ENCODE peak calls at places on chromosomes 5 and 9, in nine cellular contexts. One of them, this sample, is unnamed.

GRCh38 chr5:66565878-66566277 is 30.3 kb upstream of the MAST4 start:
- DNase-seq in GM23338: peak
- DNase-seq in gastrocnemius medialis: no peak
- DNase-seq in epithelial cell of esophagus: peak
- DNase-seq in adipocyte: no peak
- DNase-seq in RWPE2: no peak
- DNase-seq in fibroblast of mammary gland: no peak
- DNase-seq in AG09309: no peak
- DNase-seq in GM12865: no peak
- DNase-seq in this sample: no peak

GRCh38 chr9:38018964-38019602 is 49.9 kb downstream of the SHB start:
- DNase-seq in GM23338: no peak
- DNase-seq in gastrocnemius medialis: no peak
- DNase-seq in epithelial cell of esophagus: peak
- DNase-seq in adipocyte: peak
- DNase-seq in RWPE2: no peak
- DNase-seq in fibroblast of mammary gland: peak
- DNase-seq in AG09309: no peak
- DNase-seq in GM12865: no peak
- DNase-seq in this sample: no peak

GRCh38 chr9:37801287-37801850 is 772 bp downstream of the DCAF10 start:
- DNase-seq in GM23338: peak
- DNase-seq in gastrocnemius medialis: no peak
- DNase-seq in epithelial cell of esophagus: peak
- DNase-seq in adipocyte: peak
- DNase-seq in RWPE2: no peak
- DNase-seq in fibroblast of mammary gland: peak
- DNase-seq in AG09309: no peak
- DNase-seq in GM12865: peak
- DNase-seq in this sample: no peak

GRCh38 chr5:34591723-34592122 is 64.4 kb upstream of the RAI14 start:
- DNase-seq in GM23338: no peak
- DNase-seq in gastrocnemius medialis: no peak
- DNase-seq in epithelial cell of esophagus: no peak
- DNase-seq in adipocyte: no peak
- DNase-seq in RWPE2: no peak
- DNase-seq in fibroblast of mammary gland: no peak
- DNase-seq in AG09309: no peak
- DNase-seq in GM12865: no peak
- DNase-seq in this sample: no peak

GRCh38 chr9:114196924-114197570 is 41.7 kb downstream of the COL27A1 start:
- DNase-seq in GM23338: no peak
- DNase-seq in gastrocnemius medialis: no peak
- DNase-seq in epithelial cell of esophagus: no peak
- DNase-seq in adipocyte: no peak
- DNase-seq in RWPE2: no peak
- DNase-seq in fibroblast of mammary gland: no peak
- DNase-seq in AG09309: no peak
- DNase-seq in GM12865: no peak
- DNase-seq in this sample: no peak

GRCh38 chr9:133713211-133713959 is 24.8 kb downstream of the SARDH start:
- DNase-seq in GM23338: no peak
- DNase-seq in gastrocnemius medialis: no peak
- DNase-seq in epithelial cell of esophagus: no peak
- DNase-seq in adipocyte: no peak
- DNase-seq in RWPE2: peak
- DNase-seq in fibroblast of mammary gland: no peak
- DNase-seq in AG09309: no peak
- DNase-seq in GM12865: no peak
- DNase-seq in this sample: no peak

GRCh38 chr5:34553544-34553943 is 102.6 kb upstream of the RAI14 start:
- DNase-seq in GM23338: no peak
- DNase-seq in gastrocnemius medialis: no peak
- DNase-seq in epithelial cell of esophagus: no peak
- DNase-seq in adipocyte: no peak
- DNase-seq in RWPE2: no peak
- DNase-seq in fibroblast of mammary gland: no peak
- DNase-seq in AG09309: no peak
- DNase-seq in GM12865: no peak
- DNase-seq in this sample: no peak

GRCh38 chr5:33921005-33921404 is 15.2 kb upstream of the RXFP3 start:
- DNase-seq in GM23338: no peak
- DNase-seq in gastrocnemius medialis: no peak
- DNase-seq in epithelial cell of esophagus: no peak
- DNase-seq in adipocyte: no peak
- DNase-seq in RWPE2: no peak
- DNase-seq in fibroblast of mammary gland: no peak
- DNase-seq in AG09309: no peak
- DNase-seq in GM12865: no peak
- DNase-seq in this sample: no peak

GRCh38 chr9:36450110-36450732 is 50.2 kb upstream of the RNF38 start:
- DNase-seq in GM23338: peak
- DNase-seq in gastrocnemius medialis: no peak
- DNase-seq in epithelial cell of esophagus: peak
- DNase-seq in adipocyte: peak
- DNase-seq in RWPE2: no peak
- DNase-seq in fibroblast of mammary gland: peak
- DNase-seq in AG09309: no peak
- DNase-seq in GM12865: peak
- DNase-seq in this sample: no peak

GRCh38 chr5:177133119-177133844 is at the start of gene NSD1:
- DNase-seq in GM23338: peak
- DNase-seq in gastrocnemius medialis: peak
- DNase-seq in epithelial cell of esophagus: peak
- DNase-seq in adipocyte: peak
- DNase-seq in RWPE2: peak
- DNase-seq in fibroblast of mammary gland: peak
- DNase-seq in AG09309: no peak
- DNase-seq in GM12865: peak
- DNase-seq in this sample: no peak

GRCh38 chr5:127358782-127359181 is 68.2 kb downstream of the MEGF10 start:
- DNase-seq in GM23338: no peak
- DNase-seq in gastrocnemius medialis: no peak
- DNase-seq in epithelial cell of esophagus: no peak
- DNase-seq in adipocyte: peak
- DNase-seq in RWPE2: no peak
- DNase-seq in fibroblast of mammary gland: peak
- DNase-seq in AG09309: peak
- DNase-seq in GM12865: no peak
- DNase-seq in this sample: peak

GRCh38 chr5:128084228-128085167 is 932 bp downstream of the SLC12A2 start:
- DNase-seq in GM23338: peak
- DNase-seq in gastrocnemius medialis: peak
- DNase-seq in epithelial cell of esophagus: peak
- DNase-seq in adipocyte: peak
- DNase-seq in RWPE2: peak
- DNase-seq in fibroblast of mammary gland: peak
- DNase-seq in AG09309: no peak
- DNase-seq in GM12865: peak
- DNase-seq in this sample: no peak

GRCh38 chr5:133607451-133607850 is 4.9 kb downstream of the FSTL4 start:
- DNase-seq in GM23338: no peak
- DNase-seq in gastrocnemius medialis: no peak
- DNase-seq in epithelial cell of esophagus: no peak
- DNase-seq in adipocyte: no peak
- DNase-seq in RWPE2: no peak
- DNase-seq in fibroblast of mammary gland: no peak
- DNase-seq in AG09309: no peak
- DNase-seq in GM12865: no peak
- DNase-seq in this sample: no peak

GRCh38 chr9:134847752-134848432 is 32.7 kb upstream of the FCN2 start:
- DNase-seq in GM23338: no peak
- DNase-seq in gastrocnemius medialis: no peak
- DNase-seq in epithelial cell of esophagus: no peak
- DNase-seq in adipocyte: no peak
- DNase-seq in RWPE2: no peak
- DNase-seq in fibroblast of mammary gland: no peak
- DNase-seq in AG09309: no peak
- DNase-seq in GM12865: no peak
- DNase-seq in this sample: no peak

GRCh38 chr5:142748568-142749249 is 21.5 kb upstream of the ARHGAP26 start:
- DNase-seq in GM23338: peak
- DNase-seq in gastrocnemius medialis: peak
- DNase-seq in epithelial cell of esophagus: peak
- DNase-seq in adipocyte: no peak
- DNase-seq in RWPE2: no peak
- DNase-seq in fibroblast of mammary gland: peak
- DNase-seq in AG09309: no peak
- DNase-seq in GM12865: peak
- DNase-seq in this sample: no peak

GRCh38 chr5:67581203-67581602 is 384.6 kb upstream of the CD180 start:
- DNase-seq in GM23338: no peak
- DNase-seq in gastrocnemius medialis: peak
- DNase-seq in epithelial cell of esophagus: peak
- DNase-seq in adipocyte: no peak
- DNase-seq in RWPE2: no peak
- DNase-seq in fibroblast of mammary gland: peak
- DNase-seq in AG09309: no peak
- DNase-seq in GM12865: no peak
- DNase-seq in this sample: peak

GRCh38 chr9:120931278-120932085 is 4.9 kb upstream of the TRAF1 start:
- DNase-seq in GM23338: no peak
- DNase-seq in gastrocnemius medialis: no peak
- DNase-seq in epithelial cell of esophagus: peak
- DNase-seq in adipocyte: peak
- DNase-seq in RWPE2: no peak
- DNase-seq in fibroblast of mammary gland: peak
- DNase-seq in AG09309: no peak
- DNase-seq in GM12865: peak
- DNase-seq in this sample: peak

GRCh38 chr9:137709411-137710101 is 90.8 kb downstream of the EHMT1 start:
- DNase-seq in GM23338: no peak
- DNase-seq in gastrocnemius medialis: no peak
- DNase-seq in epithelial cell of esophagus: no peak
- DNase-seq in adipocyte: no peak
- DNase-seq in RWPE2: no peak
- DNase-seq in fibroblast of mammary gland: no peak
- DNase-seq in AG09309: no peak
- DNase-seq in GM12865: no peak
- DNase-seq in this sample: no peak

GRCh38 chr5:114223866-114224265 is 138.0 kb upstream of the KCNN2 start:
- DNase-seq in GM23338: peak
- DNase-seq in gastrocnemius medialis: no peak
- DNase-seq in epithelial cell of esophagus: peak
- DNase-seq in adipocyte: no peak
- DNase-seq in RWPE2: no peak
- DNase-seq in fibroblast of mammary gland: peak
- DNase-seq in AG09309: no peak
- DNase-seq in GM12865: peak
- DNase-seq in this sample: no peak

GRCh38 chr5:36998578-36998977 is 122.0 kb downstream of the NIPBL start:
- DNase-seq in GM23338: no peak
- DNase-seq in gastrocnemius medialis: no peak
- DNase-seq in epithelial cell of esophagus: no peak
- DNase-seq in adipocyte: no peak
- DNase-seq in RWPE2: no peak
- DNase-seq in fibroblast of mammary gland: no peak
- DNase-seq in AG09309: no peak
- DNase-seq in GM12865: no peak
- DNase-seq in this sample: no peak

GRCh38 chr9:75148551-75148950 is 60.2 kb downstream of the OSTF1 start:
- DNase-seq in GM23338: no peak
- DNase-seq in gastrocnemius medialis: no peak
- DNase-seq in epithelial cell of esophagus: no peak
- DNase-seq in adipocyte: peak
- DNase-seq in RWPE2: no peak
- DNase-seq in fibroblast of mammary gland: peak
- DNase-seq in AG09309: peak
- DNase-seq in GM12865: peak
- DNase-seq in this sample: peak
- H3K4me3 ChIP-seq in GM23338: no peak
- H3K4me3 ChIP-seq in gastrocnemius medialis: no peak
- H3K4me3 ChIP-seq in epithelial cell of esophagus: no peak
- H3K4me3 ChIP-seq in adipocyte: no peak
- H3K4me3 ChIP-seq in RWPE2: no peak
- H3K4me3 ChIP-seq in fibroblast of mammary gland: no peak
- H3K4me3 ChIP-seq in AG09309: no peak
- H3K4me3 ChIP-seq in GM12865: no peak
- H3K4me3 ChIP-seq in this sample: no peak

DNA sequence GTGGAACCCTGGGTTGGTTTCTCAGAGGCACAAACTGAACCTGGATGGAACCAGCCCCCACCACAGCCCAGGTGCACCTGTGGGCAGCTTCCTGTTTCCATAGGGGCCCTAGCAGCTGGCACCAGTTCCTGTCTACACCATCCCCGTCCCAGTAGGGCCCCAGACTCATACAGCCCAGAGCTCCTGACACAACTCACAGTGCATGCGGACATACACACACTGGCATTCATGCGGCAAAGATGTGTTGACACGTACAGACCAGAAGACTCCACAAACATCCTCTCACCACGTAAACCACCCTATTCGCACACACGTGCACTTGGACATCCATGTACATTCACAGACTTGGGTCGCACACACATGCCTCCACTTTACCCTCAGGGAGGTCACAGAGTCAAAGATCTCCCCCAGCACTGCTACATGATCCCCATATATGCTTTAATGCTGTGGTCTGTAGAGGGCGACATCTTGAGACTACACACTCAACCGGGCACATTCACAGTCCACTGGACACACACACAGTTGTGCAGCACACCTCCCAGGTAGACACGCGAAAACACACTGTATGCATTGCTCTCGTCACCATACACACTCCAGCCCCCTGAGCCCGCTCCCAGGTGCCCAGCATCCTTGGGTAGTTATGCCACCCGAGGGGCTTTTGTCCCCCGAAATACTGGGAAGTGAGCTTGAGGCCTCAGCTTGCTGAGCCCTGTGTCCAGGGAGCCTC is 22.4 kb downstream of the CXXC5 start:
- DNase-seq in GM23338: no peak
- DNase-seq in gastrocnemius medialis: no peak
- DNase-seq in epithelial cell of esophagus: peak
- DNase-seq in adipocyte: peak
- DNase-seq in RWPE2: no peak
- DNase-seq in fibroblast of mammary gland: no peak
- DNase-seq in AG09309: no peak
- DNase-seq in GM12865: peak
- DNase-seq in this sample: no peak
- H3K4me3 ChIP-seq in GM23338: no peak
- H3K4me3 ChIP-seq in gastrocnemius medialis: peak
- H3K4me3 ChIP-seq in epithelial cell of esophagus: no peak
- H3K4me3 ChIP-seq in adipocyte: no peak
- H3K4me3 ChIP-seq in RWPE2: no peak
- H3K4me3 ChIP-seq in fibroblast of mammary gland: no peak
- H3K4me3 ChIP-seq in AG09309: no peak
- H3K4me3 ChIP-seq in GM12865: peak
- H3K4me3 ChIP-seq in this sample: no peak

GRCh38 chr5:76622973-76623596 is at the start of gene F2RL2:
- DNase-seq in GM23338: peak
- DNase-seq in gastrocnemius medialis: no peak
- DNase-seq in epithelial cell of esophagus: peak
- DNase-seq in adipocyte: peak
- DNase-seq in RWPE2: peak
- DNase-seq in fibroblast of mammary gland: peak
- DNase-seq in AG09309: peak
- DNase-seq in GM12865: no peak
- DNase-seq in this sample: peak
- H3K4me3 ChIP-seq in GM23338: no peak
- H3K4me3 ChIP-seq in gastrocnemius medialis: no peak
- H3K4me3 ChIP-seq in epithelial cell of esophagus: no peak
- H3K4me3 ChIP-seq in adipocyte: peak
- H3K4me3 ChIP-seq in RWPE2: no peak
- H3K4me3 ChIP-seq in fibroblast of mammary gland: no peak
- H3K4me3 ChIP-seq in AG09309: peak
- H3K4me3 ChIP-seq in GM12865: no peak
- H3K4me3 ChIP-seq in this sample: peak

GRCh38 chr5:7418276-7418675 is 22.3 kb downstream of the ADCY2 start:
- DNase-seq in GM23338: no peak
- DNase-seq in gastrocnemius medialis: peak
- DNase-seq in epithelial cell of esophagus: no peak
- DNase-seq in adipocyte: no peak
- DNase-seq in RWPE2: no peak
- DNase-seq in fibroblast of mammary gland: no peak
- DNase-seq in AG09309: no peak
- DNase-seq in GM12865: no peak
- DNase-seq in this sample: no peak
- H3K4me3 ChIP-seq in GM23338: no peak
- H3K4me3 ChIP-seq in gastrocnemius medialis: no peak
- H3K4me3 ChIP-seq in epithelial cell of esophagus: no peak
- H3K4me3 ChIP-seq in adipocyte: no peak
- H3K4me3 ChIP-seq in RWPE2: no peak
- H3K4me3 ChIP-seq in fibroblast of mammary gland: no peak
- H3K4me3 ChIP-seq in AG09309: no peak
- H3K4me3 ChIP-seq in GM12865: no peak
- H3K4me3 ChIP-seq in this sample: no peak

This sample was measured in skeletal muscle cell.